ENCODE peak calls at places on chromosomes 6 and 20, in ten cellular contexts. I is HS-27A, K is NCI-H774, G is lower lobe of right lung, E is pons, W is T-cell, Y is fibroblast of the conjunctiva, Q is fibroblast of villous mesenchyme, M is activated gamma-delta T cell treated with Interleukin-2 at 50 U/mL for 16 hours, P is kidney epithelial cell. F is an unnamed sample.

GRCh38 chr6:52672422-52673025 is 1.6 kb downstream of the TMEM14A start:
- DNase-seq in I (no peak), K (no peak), G (no peak), E (no peak), W (no peak), Y (no peak), Q (no peak), M (no peak), P (no peak), F (no peak)

GRCh38 chr6:154242617-154243357 is 113.8 kb downstream of the IPCEF1 start:
- DNase-seq in I (no peak), K (no peak), G (no peak), E (no peak), W (no peak), Y (no peak), Q (no peak), M (no peak), P (no peak), F (no peak)

GRCh38 chr20:21003902-21004301 is 102.3 kb downstream of the LINC00237 start:
- DNase-seq in I (no peak), K (no peak), G (no peak), E (no peak), W (no peak), Y (no peak), Q (no peak), M (no peak), P (no peak), F (no peak)

GRCh38 chr6:99995916-99996315 is 1.9 kb upstream of the MCHR2 start:
- DNase-seq in I (no peak), K (no peak), G (no peak), E (no peak), W (no peak), Y (no peak), Q (no peak), M (no peak), P (no peak), F (no peak)

GRCh38 chr6:63787021-63787420 is 151.4 kb downstream of the PHF3 start:
- DNase-seq in I (no peak), K (no peak), G (no peak), E (no peak), W (no peak), Y (no peak), Q (peak), M (no peak), P (no peak), F (peak)

GRCh38 chr6:170088349-170088951 is 202.4 kb downstream of the DLL1 start:
- DNase-seq in I (no peak), K (no peak), G (peak), E (no peak), W (no peak), Y (no peak), Q (no peak), M (peak), P (no peak), F (no peak)

GRCh38 chr20:2914160-2914559 is 40.9 kb downstream of the PTPRA start:
- DNase-seq in I (no peak), K (no peak), G (no peak), E (peak), W (no peak), Y (no peak), Q (peak), M (no peak), P (no peak), F (no peak)

GRCh38 chr6:93516441-93516840 is 97.1 kb upstream of the EPHA7 start:
- DNase-seq in I (no peak), K (peak), G (no peak), E (no peak), W (no peak), Y (no peak), Q (no peak), M (no peak), P (no peak), F (no peak)

GRCh38 chr6:109894181-109894580 is 83.9 kb upstream of the GPR6 start:
- DNase-seq in I (no peak), K (no peak), G (no peak), E (peak), W (no peak), Y (no peak), Q (no peak), M (no peak), P (no peak), F (no peak)

GRCh38 chr20:7608246-7608645 is 332.0 kb downstream of the HAO1 start:
- DNase-seq in I (no peak), K (no peak), G (no peak), E (no peak), W (no peak), Y (no peak), Q (no peak), M (no peak), P (no peak), F (no peak)

GRCh38 chr20:13397300-13397724 is 176.2 kb downstream of the ISM1 start:
- DNase-seq in I (no peak), K (no peak), G (no peak), E (no peak), W (no peak), Y (no peak), Q (no peak), M (no peak), P (no peak), F (peak)

GRCh38 chr20:17854307-17854903 is 114.2 kb downstream of the SNX5 start:
- DNase-seq in I (no peak), K (no peak), G (no peak), E (peak), W (no peak), Y (no peak), Q (peak), M (no peak), P (no peak), F (no peak)